ENCODE peak calls at places on chromosomes 7 and 10, in nine cellular contexts. Y is HepG2, H is A549, S is SK-N-SH, D is endothelial cell of umbilical vein, X is H1, K is WTC11, C is GM12878, E is K562. B is an unnamed sample.

GRCh38 chr10:105964009-105964408 is 1200.5 kb downstream of the SORCS1 start:
- DNase-seq in Y (no peak), H (no peak), S (no peak), D (no peak), X (no peak), K (no peak), C (no peak), E (no peak), B (peak; percentile 12)

GRCh38 chr10:55002420-55002819 is 201.4 kb upstream of the PCDH15 start:
- DNase-seq in Y (no peak), H (no peak), S (no peak), D (no peak), X (no peak), K (no peak), C (no peak), E (no peak), B (no peak)

GRCh38 chr7:75534727-75535307 is 42.7 kb downstream of the SPDYE5 start:
- DNase-seq in Y (no peak), H (no peak), S (no peak), D (no peak), X (no peak), K (no peak), C (peak; percentile 35), E (no peak), B (peak; percentile 85)

GRCh38 chr10:33237736-33238624 is 96.5 kb downstream of the NRP1 start:
- DNase-seq in Y (peak; percentile 75), H (peak; percentile 96), S (no peak), D (no peak), X (peak; percentile 25), K (no peak), C (no peak), E (no peak), B (no peak)

GRCh38 chr10:29322918-29323317 is 34.0 kb downstream of the LYZL1 start:
- DNase-seq in Y (no peak), H (no peak), S (peak; percentile 36), D (no peak), X (no peak), K (no peak), C (no peak), E (no peak), B (no peak)

GRCh38 chr7:128405345-128406146 is 4.2 kb downstream of the IMPDH1 start:
- DNase-seq in Y (no peak), H (no peak), S (peak; percentile 95), D (peak; percentile 33), X (no peak), K (peak; percentile 58), C (no peak), E (peak; percentile 98), B (peak; percentile 84)

GRCh38 chr10:80443531-80443974 is 10.6 kb upstream of the TSPAN14 start:
- DNase-seq in Y (peak; percentile 41), H (peak; percentile 73), S (peak; percentile 75), D (peak; percentile 32), X (no peak), K (peak; percentile 19), C (no peak), E (peak; percentile 54), B (peak; percentile 47)

GRCh38 chr10:106424076-106424475 is 740.4 kb downstream of the SORCS1 start:
- DNase-seq in Y (no peak), H (peak; percentile 45), S (no peak), D (no peak), X (no peak), K (no peak), C (no peak), E (no peak), B (no peak)

GRCh38 chr10:122054046-122055025 is 65.4 kb downstream of the TACC2 start:
- DNase-seq in Y (peak; percentile 84), H (peak; percentile 90), S (no peak), D (peak; percentile 71), X (no peak), K (peak; percentile 70), C (no peak), E (peak; percentile 58), B (peak; percentile 75)
- TF ChIP-seq MAX in Y (peak; percentile 16), H (no peak), S (no peak), D (peak; percentile 69), X (peak; percentile 32), K (no peak), C (no peak), E (no peak), B (peak; percentile 94)

DNA sequence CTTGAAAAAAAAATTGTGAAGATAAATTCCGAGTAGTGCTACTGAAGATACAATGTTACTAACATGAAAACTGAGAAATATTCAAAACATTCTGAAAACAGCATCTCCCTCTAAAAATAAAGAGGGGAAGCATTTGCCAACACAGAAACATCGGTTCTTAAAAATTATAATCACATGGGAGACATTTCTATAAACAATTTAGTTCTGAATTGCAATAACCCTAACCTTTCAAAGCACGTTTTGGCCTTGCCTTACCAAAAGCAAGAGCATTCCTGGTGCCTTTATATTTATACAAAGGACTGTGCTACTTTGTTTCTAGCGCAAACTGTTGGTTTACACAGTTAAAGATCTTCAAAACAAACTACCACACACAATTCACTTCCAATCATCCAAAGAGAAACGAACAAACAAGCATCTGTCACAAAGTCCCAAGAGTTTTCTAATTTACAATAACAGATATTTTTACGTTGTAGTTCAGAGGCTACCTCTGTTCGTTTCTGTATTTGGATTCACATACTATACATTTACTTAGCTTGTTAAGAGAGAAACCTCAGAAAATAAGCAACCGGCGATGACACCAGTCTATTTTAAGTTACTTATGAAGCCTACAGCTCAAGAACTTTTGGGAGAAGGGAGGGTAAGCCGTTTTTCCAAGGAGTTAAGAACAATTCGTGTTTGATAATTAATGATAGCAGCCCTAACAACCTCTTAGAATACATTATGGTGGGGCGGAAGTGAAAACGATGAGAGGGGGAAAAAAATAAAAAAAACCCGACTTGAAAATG is 1.3 kb downstream of the ABI1 start:
- DNase-seq in Y (peak; percentile 22), H (no peak), S (no peak), D (peak; percentile 24), X (no peak), K (no peak), C (no peak), E (no peak), B (no peak)
- TF ChIP-seq MAX in Y (no peak), H (no peak), S (no peak), D (no peak), X (no peak), K (no peak), C (no peak), E (no peak), B (no peak)

GRCh38 chr10:30607814-30608213 is 21.7 kb downstream of the LYZL2 start:
- DNase-seq in Y (no peak), H (no peak), S (no peak), D (no peak), X (no peak), K (no peak), C (no peak), E (no peak), B (no peak)
- TF ChIP-seq MAX in Y (no peak), H (no peak), S (no peak), D (no peak), X (no peak), K (no peak), C (no peak), E (no peak), B (no peak)

GRCh38 chr7:2701832-2702593 is 14.0 kb downstream of the AMZ1 start:
- DNase-seq in Y (no peak), H (no peak), S (peak; percentile 66), D (no peak), X (no peak), K (no peak), C (no peak), E (no peak), B (no peak)
- TF ChIP-seq MAX in Y (no peak), H (no peak), S (no peak), D (no peak), X (no peak), K (no peak), C (no peak), E (no peak), B (no peak)

GRCh38 chr10:8060704-8061121 is 6.2 kb downstream of the GATA3 start:
- DNase-seq in Y (no peak), H (no peak), S (no peak), D (peak; percentile 50), X (no peak), K (no peak), C (peak; percentile 27), E (no peak), B (no peak)

GRCh38 chr10:8059191-8059936 is 4.9 kb downstream of the GATA3 start:
- DNase-seq in Y (no peak), H (no peak), S (no peak), D (peak; percentile 71), X (no peak), K (no peak), C (no peak), E (no peak), B (no peak)

GRCh38 chr10:8060010-8060703 is 5.7 kb downstream of the GATA3 start:
- DNase-seq in Y (no peak), H (no peak), S (no peak), D (peak; percentile 78), X (no peak), K (no peak), C (peak; percentile 55), E (no peak), B (peak; percentile 40)

GRCh38 chr10:8063128-8063908 is 8.8 kb downstream of the GATA3 start:
- DNase-seq in Y (no peak), H (no peak), S (no peak), D (peak; percentile 45), X (no peak), K (no peak), C (no peak), E (no peak), B (no peak)

DNA sequence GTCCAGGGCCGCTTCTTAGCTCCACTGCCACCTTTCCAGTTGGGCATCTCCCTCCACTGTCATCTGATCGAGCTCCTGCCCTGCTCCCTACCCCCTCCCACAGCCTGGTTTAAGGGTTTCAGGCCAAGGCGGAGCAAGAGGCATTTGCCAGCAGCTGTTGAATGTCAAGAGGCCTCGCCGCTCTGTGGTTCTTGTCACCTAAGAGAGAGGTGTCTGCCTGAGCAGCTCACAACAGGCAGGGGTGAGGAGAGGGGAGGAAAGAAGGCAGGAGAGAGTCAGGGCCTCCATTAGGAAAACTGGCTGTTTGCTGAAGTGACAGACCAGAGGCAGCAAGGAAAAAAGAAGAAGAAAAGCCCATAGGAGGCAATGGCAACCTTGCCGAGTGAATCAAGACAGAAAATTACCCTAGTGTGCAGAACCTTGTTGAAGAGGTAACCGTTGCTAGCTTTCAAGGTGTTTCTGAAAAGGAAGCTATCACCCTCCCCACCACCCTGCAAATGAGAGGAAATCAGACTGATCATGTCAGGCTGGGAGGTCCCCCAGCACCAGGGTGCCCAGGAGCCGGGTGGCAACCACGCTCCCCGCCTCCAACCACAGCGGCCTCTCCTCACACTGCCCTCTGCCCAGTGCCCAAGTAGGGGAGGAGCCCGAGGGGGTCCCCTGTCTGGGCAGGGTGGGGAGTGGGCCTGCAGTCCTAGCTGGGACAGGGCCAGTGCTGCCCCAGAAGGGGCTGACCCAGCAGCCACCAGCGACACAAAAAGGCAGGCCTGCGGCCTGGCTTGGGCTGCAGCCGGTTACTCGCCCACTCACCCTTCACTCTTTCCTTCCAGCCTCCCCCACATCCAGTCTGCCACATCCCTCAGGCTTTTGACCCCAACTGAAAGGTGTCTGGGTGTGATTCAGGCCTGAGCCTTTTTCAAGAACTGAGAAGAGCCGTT is 7.1 kb downstream of the GATA3 start:
- DNase-seq in Y (no peak), H (no peak), S (no peak), D (peak; percentile 71), X (no peak), K (no peak), C (no peak), E (no peak), B (peak; percentile 18)
- TF ChIP-seq MAX in Y (no peak), H (no peak), S (no peak), D (no peak), X (no peak), K (no peak), C (no peak), E (no peak), B (no peak)

B was measured in NB4.